ENCODE peak calls at places on chromosome 11, in four cellular contexts. One of them, this sample, is unnamed.

GRCh38 chr11:111477898-111478297 is 34.3 kb downstream of the BTG4 start:
- DNase-seq in stimulated activated effector memory CD8-positive, alpha-beta T cell treated with anti-CD3 and anti-CD28 coated beads, Interleukin-12 subunit alpha, Interleukin-12 subunit beta, amount 100 ng/mL, for 72 hours: no peak
- DNase-seq in nucleus accumbens: no peak
- DNase-seq in astrocyte of the spinal cord: no peak
- DNase-seq in this sample: no peak

GRCh38 chr11:96293583-96293982 is 49.4 kb downstream of the MAML2 start:
- DNase-seq in stimulated activated effector memory CD8-positive, alpha-beta T cell treated with anti-CD3 and anti-CD28 coated beads, Interleukin-12 subunit alpha, Interleukin-12 subunit beta, amount 100 ng/mL, for 72 hours: no peak
- DNase-seq in nucleus accumbens: no peak
- DNase-seq in astrocyte of the spinal cord: peak
- DNase-seq in this sample: no peak

GRCh38 chr11:84830372-84830771 is 796.8 kb downstream of the DLG2 start:
- DNase-seq in stimulated activated effector memory CD8-positive, alpha-beta T cell treated with anti-CD3 and anti-CD28 coated beads, Interleukin-12 subunit alpha, Interleukin-12 subunit beta, amount 100 ng/mL, for 72 hours: no peak
- DNase-seq in nucleus accumbens: no peak
- DNase-seq in astrocyte of the spinal cord: no peak
- DNase-seq in this sample: no peak

GRCh38 chr11:75242722-75243600 is 2.4 kb downstream of the TPBGL start:
- DNase-seq in stimulated activated effector memory CD8-positive, alpha-beta T cell treated with anti-CD3 and anti-CD28 coated beads, Interleukin-12 subunit alpha, Interleukin-12 subunit beta, amount 100 ng/mL, for 72 hours: no peak
- DNase-seq in nucleus accumbens: no peak
- DNase-seq in astrocyte of the spinal cord: no peak
- DNase-seq in this sample: no peak

GRCh38 chr11:127919206-127920000 is 668.0 kb downstream of the ETS1 start:
- DNase-seq in stimulated activated effector memory CD8-positive, alpha-beta T cell treated with anti-CD3 and anti-CD28 coated beads, Interleukin-12 subunit alpha, Interleukin-12 subunit beta, amount 100 ng/mL, for 72 hours: no peak
- DNase-seq in nucleus accumbens: no peak
- DNase-seq in astrocyte of the spinal cord: peak
- DNase-seq in this sample: no peak

GRCh38 chr11:6572215-6572614 is 31.2 kb downstream of the RRP8 start:
- DNase-seq in stimulated activated effector memory CD8-positive, alpha-beta T cell treated with anti-CD3 and anti-CD28 coated beads, Interleukin-12 subunit alpha, Interleukin-12 subunit beta, amount 100 ng/mL, for 72 hours: no peak
- DNase-seq in nucleus accumbens: no peak
- DNase-seq in astrocyte of the spinal cord: peak
- DNase-seq in this sample: no peak

GRCh38 chr11:31974737-31975136 is 116.1 kb upstream of the RCN1 start:
- DNase-seq in stimulated activated effector memory CD8-positive, alpha-beta T cell treated with anti-CD3 and anti-CD28 coated beads, Interleukin-12 subunit alpha, Interleukin-12 subunit beta, amount 100 ng/mL, for 72 hours: no peak
- DNase-seq in nucleus accumbens: no peak
- DNase-seq in astrocyte of the spinal cord: peak
- DNase-seq in this sample: no peak

GRCh38 chr11:1780700-1781592 is 17.2 kb upstream of the CTSD start:
- DNase-seq in stimulated activated effector memory CD8-positive, alpha-beta T cell treated with anti-CD3 and anti-CD28 coated beads, Interleukin-12 subunit alpha, Interleukin-12 subunit beta, amount 100 ng/mL, for 72 hours: no peak
- DNase-seq in nucleus accumbens: no peak
- DNase-seq in astrocyte of the spinal cord: no peak
- DNase-seq in this sample: no peak

GRCh38 chr11:78564037-78564888 is 10.4 kb downstream of the NARS2 start:
- DNase-seq in stimulated activated effector memory CD8-positive, alpha-beta T cell treated with anti-CD3 and anti-CD28 coated beads, Interleukin-12 subunit alpha, Interleukin-12 subunit beta, amount 100 ng/mL, for 72 hours: peak
- DNase-seq in nucleus accumbens: no peak
- DNase-seq in astrocyte of the spinal cord: peak
- DNase-seq in this sample: peak

GRCh38 chr11:56624661-56625110 is 10.0 kb upstream of the OR5M1 start:
- DNase-seq in stimulated activated effector memory CD8-positive, alpha-beta T cell treated with anti-CD3 and anti-CD28 coated beads, Interleukin-12 subunit alpha, Interleukin-12 subunit beta, amount 100 ng/mL, for 72 hours: no peak
- DNase-seq in nucleus accumbens: no peak
- DNase-seq in astrocyte of the spinal cord: peak
- DNase-seq in this sample: peak

GRCh38 chr11:110184974-110185597 is 91.9 kb downstream of the ZC3H12C start:
- DNase-seq in stimulated activated effector memory CD8-positive, alpha-beta T cell treated with anti-CD3 and anti-CD28 coated beads, Interleukin-12 subunit alpha, Interleukin-12 subunit beta, amount 100 ng/mL, for 72 hours: no peak
- DNase-seq in nucleus accumbens: no peak
- DNase-seq in astrocyte of the spinal cord: peak
- DNase-seq in this sample: no peak